ENCODE peak calls at places on chromosomes 12 and 14, in four cellular contexts. One of them, this sample, is unnamed.

GRCh38 chr12:56633465-56634241 is 3.5 kb upstream of the BAZ2A start:
- DNase-seq in stimulated activated CD4-positive, alpha-beta T cell treated with anti-CD3 and anti-CD28 coated beads, Interleukin-4, amount 100 ng/mL, for 48 hours: no peak
- DNase-seq in M059J: no peak
- DNase-seq in astrocyte of the spinal cord: no peak
- DNase-seq in this sample: peak

GRCh38 chr12:122064780-122065588 is 13.6 kb upstream of the MLXIP start:
- DNase-seq in stimulated activated CD4-positive, alpha-beta T cell treated with anti-CD3 and anti-CD28 coated beads, Interleukin-4, amount 100 ng/mL, for 48 hours: no peak
- DNase-seq in M059J: peak
- DNase-seq in astrocyte of the spinal cord: peak
- DNase-seq in this sample: peak

GRCh38 chr12:70402597-70402996 is 36.5 kb downstream of the KCNMB4 start:
- DNase-seq in stimulated activated CD4-positive, alpha-beta T cell treated with anti-CD3 and anti-CD28 coated beads, Interleukin-4, amount 100 ng/mL, for 48 hours: no peak
- DNase-seq in M059J: no peak
- DNase-seq in astrocyte of the spinal cord: no peak
- DNase-seq in this sample: no peak

GRCh38 chr12:107580750-107581529 is 104.7 kb upstream of the PWP1 start:
- DNase-seq in stimulated activated CD4-positive, alpha-beta T cell treated with anti-CD3 and anti-CD28 coated beads, Interleukin-4, amount 100 ng/mL, for 48 hours: no peak
- DNase-seq in M059J: no peak
- DNase-seq in astrocyte of the spinal cord: no peak
- DNase-seq in this sample: no peak

GRCh38 chr14:56304456-56304855 is 186.2 kb downstream of the PELI2 start:
- DNase-seq in stimulated activated CD4-positive, alpha-beta T cell treated with anti-CD3 and anti-CD28 coated beads, Interleukin-4, amount 100 ng/mL, for 48 hours: no peak
- DNase-seq in M059J: peak
- DNase-seq in astrocyte of the spinal cord: peak
- DNase-seq in this sample: no peak

GRCh38 chr14:81710232-81710845 is 176.7 kb upstream of the SEL1L start:
- DNase-seq in stimulated activated CD4-positive, alpha-beta T cell treated with anti-CD3 and anti-CD28 coated beads, Interleukin-4, amount 100 ng/mL, for 48 hours: no peak
- DNase-seq in M059J: peak
- DNase-seq in astrocyte of the spinal cord: peak
- DNase-seq in this sample: peak

GRCh38 chr14:61126083-61126962 is 145.3 kb downstream of the SLC38A6 start:
- DNase-seq in stimulated activated CD4-positive, alpha-beta T cell treated with anti-CD3 and anti-CD28 coated beads, Interleukin-4, amount 100 ng/mL, for 48 hours: no peak
- DNase-seq in M059J: no peak
- DNase-seq in astrocyte of the spinal cord: peak
- DNase-seq in this sample: no peak

GRCh38 chr14:75044322-75044721 is 6.9 kb downstream of the MLH3 start:
- DNase-seq in stimulated activated CD4-positive, alpha-beta T cell treated with anti-CD3 and anti-CD28 coated beads, Interleukin-4, amount 100 ng/mL, for 48 hours: no peak
- DNase-seq in M059J: peak
- DNase-seq in astrocyte of the spinal cord: peak
- DNase-seq in this sample: no peak

GRCh38 chr12:114403690-114404450 is 2.1 kb downstream of the TBX5 start:
- DNase-seq in stimulated activated CD4-positive, alpha-beta T cell treated with anti-CD3 and anti-CD28 coated beads, Interleukin-4, amount 100 ng/mL, for 48 hours: no peak
- DNase-seq in M059J: no peak
- DNase-seq in astrocyte of the spinal cord: no peak
- DNase-seq in this sample: no peak

GRCh38 chr12:58841058-58841798 is 79.1 kb downstream of the LRIG3 start:
- DNase-seq in stimulated activated CD4-positive, alpha-beta T cell treated with anti-CD3 and anti-CD28 coated beads, Interleukin-4, amount 100 ng/mL, for 48 hours: no peak
- DNase-seq in M059J: no peak
- DNase-seq in astrocyte of the spinal cord: no peak
- DNase-seq in this sample: no peak

GRCh38 chr12:30414507-30414906 is 281.2 kb downstream of the IPO8 start:
- DNase-seq in stimulated activated CD4-positive, alpha-beta T cell treated with anti-CD3 and anti-CD28 coated beads, Interleukin-4, amount 100 ng/mL, for 48 hours: no peak
- DNase-seq in M059J: no peak
- DNase-seq in astrocyte of the spinal cord: no peak
- DNase-seq in this sample: no peak

GRCh38 chr12:58918475-58918874 is 1.8 kb downstream of the LRIG3 start:
- DNase-seq in stimulated activated CD4-positive, alpha-beta T cell treated with anti-CD3 and anti-CD28 coated beads, Interleukin-4, amount 100 ng/mL, for 48 hours: no peak
- DNase-seq in M059J: no peak
- DNase-seq in astrocyte of the spinal cord: peak
- DNase-seq in this sample: peak

GRCh38 chr14:88005050-88005481 is at the start of gene GPR65:
- DNase-seq in stimulated activated CD4-positive, alpha-beta T cell treated with anti-CD3 and anti-CD28 coated beads, Interleukin-4, amount 100 ng/mL, for 48 hours: no peak
- DNase-seq in M059J: no peak
- DNase-seq in astrocyte of the spinal cord: no peak
- DNase-seq in this sample: peak

GRCh38 chr12:113465808-113466769 is 5.6 kb downstream of the LHX5 start:
- DNase-seq in stimulated activated CD4-positive, alpha-beta T cell treated with anti-CD3 and anti-CD28 coated beads, Interleukin-4, amount 100 ng/mL, for 48 hours: no peak
- DNase-seq in M059J: no peak
- DNase-seq in astrocyte of the spinal cord: no peak
- DNase-seq in this sample: no peak

GRCh38 chr12:4421590-4422031 is 24.0 kb downstream of the FGF6 start:
- DNase-seq in stimulated activated CD4-positive, alpha-beta T cell treated with anti-CD3 and anti-CD28 coated beads, Interleukin-4, amount 100 ng/mL, for 48 hours: no peak
- DNase-seq in M059J: peak
- DNase-seq in astrocyte of the spinal cord: peak
- DNase-seq in this sample: peak

GRCh38 chr14:105193916-105194782 is 13.0 kb upstream of the NUDT14 start:
- DNase-seq in stimulated activated CD4-positive, alpha-beta T cell treated with anti-CD3 and anti-CD28 coated beads, Interleukin-4, amount 100 ng/mL, for 48 hours: no peak
- DNase-seq in M059J: peak
- DNase-seq in astrocyte of the spinal cord: no peak
- DNase-seq in this sample: no peak

GRCh38 chr14:61479746-61480502 is 158.5 kb downstream of the PRKCH start:
- DNase-seq in stimulated activated CD4-positive, alpha-beta T cell treated with anti-CD3 and anti-CD28 coated beads, Interleukin-4, amount 100 ng/mL, for 48 hours: no peak
- DNase-seq in M059J: peak
- DNase-seq in astrocyte of the spinal cord: no peak
- DNase-seq in this sample: peak

GRCh38 chr12:30746190-30746589 is 8.6 kb downstream of the CAPRIN2 start:
- DNase-seq in stimulated activated CD4-positive, alpha-beta T cell treated with anti-CD3 and anti-CD28 coated beads, Interleukin-4, amount 100 ng/mL, for 48 hours: no peak
- DNase-seq in M059J: no peak
- DNase-seq in astrocyte of the spinal cord: no peak
- DNase-seq in this sample: no peak

GRCh38 chr14:101499513-101499912 is 61.8 kb upstream of the DIO3 start:
- DNase-seq in stimulated activated CD4-positive, alpha-beta T cell treated with anti-CD3 and anti-CD28 coated beads, Interleukin-4, amount 100 ng/mL, for 48 hours: no peak
- DNase-seq in M059J: no peak
- DNase-seq in astrocyte of the spinal cord: no peak
- DNase-seq in this sample: no peak

GRCh38 chr14:99430491-99430890 is 50.2 kb downstream of the SETD3 start:
- DNase-seq in stimulated activated CD4-positive, alpha-beta T cell treated with anti-CD3 and anti-CD28 coated beads, Interleukin-4, amount 100 ng/mL, for 48 hours: peak
- DNase-seq in M059J: no peak
- DNase-seq in astrocyte of the spinal cord: no peak
- DNase-seq in this sample: peak

GRCh38 chr12:122851820-122852219 is 16.6 kb downstream of the HIP1R start:
- DNase-seq in stimulated activated CD4-positive, alpha-beta T cell treated with anti-CD3 and anti-CD28 coated beads, Interleukin-4, amount 100 ng/mL, for 48 hours: no peak
- DNase-seq in M059J: peak
- DNase-seq in astrocyte of the spinal cord: peak
- DNase-seq in this sample: peak

GRCh38 chr14:101834387-101835165 is 73.1 kb downstream of the PPP2R5C start:
- DNase-seq in stimulated activated CD4-positive, alpha-beta T cell treated with anti-CD3 and anti-CD28 coated beads, Interleukin-4, amount 100 ng/mL, for 48 hours: no peak
- DNase-seq in M059J: peak
- DNase-seq in astrocyte of the spinal cord: no peak
- DNase-seq in this sample: peak

GRCh38 chr12:53862831-53863230 is 75.8 kb upstream of the HOXC13 start:
- DNase-seq in stimulated activated CD4-positive, alpha-beta T cell treated with anti-CD3 and anti-CD28 coated beads, Interleukin-4, amount 100 ng/mL, for 48 hours: no peak
- DNase-seq in M059J: peak
- DNase-seq in astrocyte of the spinal cord: no peak
- DNase-seq in this sample: no peak

GRCh38 chr12:104855599-104855998 is 102.5 kb downstream of the SLC41A2 start:
- DNase-seq in stimulated activated CD4-positive, alpha-beta T cell treated with anti-CD3 and anti-CD28 coated beads, Interleukin-4, amount 100 ng/mL, for 48 hours: no peak
- DNase-seq in M059J: no peak
- DNase-seq in astrocyte of the spinal cord: no peak
- DNase-seq in this sample: no peak

GRCh38 chr14:64303471-64303917 is 9.3 kb upstream of the ESR2 start:
- DNase-seq in stimulated activated CD4-positive, alpha-beta T cell treated with anti-CD3 and anti-CD28 coated beads, Interleukin-4, amount 100 ng/mL, for 48 hours: no peak
- DNase-seq in M059J: peak
- DNase-seq in astrocyte of the spinal cord: peak
- DNase-seq in this sample: peak

GRCh38 chr14:50678163-50678562 is 10.1 kb upstream of the SAV1 start:
- DNase-seq in stimulated activated CD4-positive, alpha-beta T cell treated with anti-CD3 and anti-CD28 coated beads, Interleukin-4, amount 100 ng/mL, for 48 hours: no peak
- DNase-seq in M059J: no peak
- DNase-seq in astrocyte of the spinal cord: no peak
- DNase-seq in this sample: no peak

GRCh38 chr12:124099661-124100060 is 126.6 kb downstream of the ZNF664 start:
- DNase-seq in stimulated activated CD4-positive, alpha-beta T cell treated with anti-CD3 and anti-CD28 coated beads, Interleukin-4, amount 100 ng/mL, for 48 hours: no peak
- DNase-seq in M059J: no peak
- DNase-seq in astrocyte of the spinal cord: no peak
- DNase-seq in this sample: no peak

GRCh38 chr12:109563291-109564284 is 9.7 kb downstream of the MMAB start:
- DNase-seq in stimulated activated CD4-positive, alpha-beta T cell treated with anti-CD3 and anti-CD28 coated beads, Interleukin-4, amount 100 ng/mL, for 48 hours: no peak
- DNase-seq in M059J: no peak
- DNase-seq in astrocyte of the spinal cord: no peak
- DNase-seq in this sample: no peak

GRCh38 chr14:69543341-69544249 is 31.1 kb downstream of the CCDC177 start:
- DNase-seq in stimulated activated CD4-positive, alpha-beta T cell treated with anti-CD3 and anti-CD28 coated beads, Interleukin-4, amount 100 ng/mL, for 48 hours: peak
- DNase-seq in M059J: peak
- DNase-seq in astrocyte of the spinal cord: peak
- DNase-seq in this sample: peak

GRCh38 chr12:7017870-7018349 is 366 bp downstream of the LPCAT3 start:
- DNase-seq in stimulated activated CD4-positive, alpha-beta T cell treated with anti-CD3 and anti-CD28 coated beads, Interleukin-4, amount 100 ng/mL, for 48 hours: no peak
- DNase-seq in M059J: no peak
- DNase-seq in astrocyte of the spinal cord: no peak
- DNase-seq in this sample: no peak

GRCh38 chr14:70380834-70381233 is 21.4 kb upstream of the COX16 start:
- DNase-seq in stimulated activated CD4-positive, alpha-beta T cell treated with anti-CD3 and anti-CD28 coated beads, Interleukin-4, amount 100 ng/mL, for 48 hours: no peak
- DNase-seq in M059J: no peak
- DNase-seq in astrocyte of the spinal cord: no peak
- DNase-seq in this sample: no peak

GRCh38 chr12:22458301-22458917 is 85.9 kb downstream of the C2CD5 start:
- DNase-seq in stimulated activated CD4-positive, alpha-beta T cell treated with anti-CD3 and anti-CD28 coated beads, Interleukin-4, amount 100 ng/mL, for 48 hours: no peak
- DNase-seq in M059J: no peak
- DNase-seq in astrocyte of the spinal cord: no peak
- DNase-seq in this sample: no peak

GRCh38 chr14:50533806-50534205 is 1.4 kb upstream of the MAP4K5 start:
- DNase-seq in stimulated activated CD4-positive, alpha-beta T cell treated with anti-CD3 and anti-CD28 coated beads, Interleukin-4, amount 100 ng/mL, for 48 hours: no peak
- DNase-seq in M059J: peak
- DNase-seq in astrocyte of the spinal cord: peak
- DNase-seq in this sample: peak